ENCODE peak calls at places on chromosomes 6 and 20, in four cellular contexts. Y is HepG2, K is WTC11, P is K562. O is an unnamed sample.

GRCh38 chr6:18585032-18585573 is 198.0 kb downstream of the RNF144B start:
- DNase-seq in Y (peak), K (no peak), P (peak), O (no peak)

GRCh38 chr6:151240036-151240685 is 394 bp downstream of the AKAP12 start:
- DNase-seq in Y (no peak), K (peak), P (peak), O (no peak)

GRCh38 chr6:15449001-15449400 is 203.1 kb downstream of the JARID2 start:
- DNase-seq in Y (no peak), K (no peak), P (no peak), O (no peak)

GRCh38 chr6:46637145-46637544 is 15.5 kb downstream of the CYP39A1 start:
- DNase-seq in Y (no peak), K (no peak), P (no peak), O (no peak)

GRCh38 chr6:32108094-32108627 is 977 bp downstream of the TNXB start:
- DNase-seq in Y (no peak), K (no peak), P (peak), O (no peak)

GRCh38 chr6:30981942-30982772 is 1.4 kb upstream of the MUC21 start:
- DNase-seq in Y (peak), K (peak), P (peak), O (no peak)

GRCh38 chr20:60113771-60114170 is 155.5 kb downstream of the CDH26 start:
- DNase-seq in Y (no peak), K (no peak), P (no peak), O (no peak)

GRCh38 chr6:157556671-157557430 is 175.9 kb downstream of the ZDHHC14 start:
- DNase-seq in Y (no peak), K (no peak), P (no peak), O (no peak)

GRCh38 chr6:150729188-150729748 is 129.6 kb downstream of the PLEKHG1 start:
- DNase-seq in Y (no peak), K (no peak), P (no peak), O (no peak)

GRCh38 chr20:48186915-48187314 is 401.6 kb upstream of the SULF2 start:
- DNase-seq in Y (no peak), K (no peak), P (no peak), O (no peak)
- TF ChIP-seq CBFB in Y (no peak), K (no peak), P (no peak), O (no peak)

GRCh38 chr6:143276436-143276835 is 174.1 kb downstream of the ADAT2 start:
- DNase-seq in Y (no peak), K (no peak), P (no peak), O (no peak)
- TF ChIP-seq CBFB in Y (no peak), K (no peak), P (no peak), O (no peak)

GRCh38 chr6:162750776-162751175 is 23.0 kb downstream of the PACRG start:
- DNase-seq in Y (peak), K (no peak), P (no peak), O (no peak)
- TF ChIP-seq CBFB in Y (no peak), K (no peak), P (no peak), O (no peak)

GRCh38 chr6:148629910-148630470 is 116.8 kb upstream of the UST start:
- DNase-seq in Y (no peak), K (no peak), P (no peak), O (no peak)

GRCh38 chr6:148635070-148635743 is 111.6 kb upstream of the UST start:
- DNase-seq in Y (no peak), K (no peak), P (no peak), O (no peak)

GRCh38 chr6:148624025-148624424 is 122.8 kb upstream of the UST start:
- DNase-seq in Y (no peak), K (no peak), P (no peak), O (no peak)

GRCh38 chr6:148628251-148628650 is 118.6 kb upstream of the UST start:
- DNase-seq in Y (no peak), K (no peak), P (peak), O (no peak)

DNA sequence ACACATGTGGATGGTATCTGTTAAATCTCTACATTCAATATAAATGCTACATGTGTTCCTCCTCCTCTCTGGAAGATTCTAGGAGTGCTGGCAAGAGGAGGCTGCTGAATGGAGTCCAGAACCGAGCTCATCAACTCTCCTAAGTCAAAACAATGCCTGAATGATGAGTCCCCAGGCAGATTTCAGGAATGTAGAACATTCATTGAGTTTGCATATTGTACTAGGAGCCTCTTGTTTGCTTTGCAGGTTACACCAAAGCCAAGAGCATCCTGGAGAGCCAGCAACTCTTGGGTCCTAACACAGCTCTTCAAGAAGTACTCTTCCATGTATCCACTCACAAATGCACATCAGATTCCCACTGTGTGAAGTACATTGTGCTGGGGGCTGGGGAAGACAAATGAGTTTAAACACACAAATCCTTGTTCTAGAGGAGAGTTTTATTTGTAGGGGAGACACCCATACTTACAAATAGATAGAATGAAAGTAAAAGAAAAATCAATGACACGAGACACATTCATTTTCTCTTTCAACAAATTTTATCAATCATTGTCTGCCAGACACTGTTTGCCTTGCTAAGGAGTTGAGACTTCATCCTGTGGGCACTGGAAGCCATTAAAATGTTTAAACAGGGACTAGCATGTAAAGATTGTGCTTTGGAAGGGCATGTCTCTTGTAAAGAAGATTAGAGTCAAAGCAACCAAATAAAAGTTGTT is 117.5 kb upstream of the UST start:
- DNase-seq in Y (no peak), K (no peak), P (no peak), O (no peak)
- TF ChIP-seq CBFB in Y (no peak), K (no peak), P (no peak), O (no peak)

GRCh38 chr6:125102901-125103300 is 50.7 kb upstream of the TPD52L1 start:
- DNase-seq in Y (peak), K (no peak), P (no peak), O (no peak)
- TF ChIP-seq CBFB in Y (no peak), K (no peak), P (no peak), O (no peak)

GRCh38 chr6:7317538-7317937 is 4.5 kb upstream of the SSR1 start:
- DNase-seq in Y (no peak), K (no peak), P (no peak), O (no peak)

GRCh38 chr6:7325750-7326149 is 12.8 kb upstream of the SSR1 start:
- DNase-seq in Y (no peak), K (no peak), P (no peak), O (no peak)

GRCh38 chr6:7328159-7328713 is 15.2 kb upstream of the SSR1 start:
- DNase-seq in Y (no peak), K (no peak), P (no peak), O (no peak)

GRCh38 chr6:7324520-7324919 is 11.5 kb upstream of the SSR1 start:
- DNase-seq in Y (no peak), K (no peak), P (no peak), O (no peak)

GRCh38 chr6:7323074-7323473 is 10.1 kb upstream of the SSR1 start:
- DNase-seq in Y (no peak), K (no peak), P (no peak), O (no peak)
- TF ChIP-seq CBFB in Y (no peak), K (no peak), P (no peak), O (no peak)

GRCh38 chr20:64146301-64146935 is 17.8 kb upstream of the MYT1 start:
- DNase-seq in Y (no peak), K (peak), P (no peak), O (no peak)
- TF ChIP-seq CBFB in Y (no peak), K (no peak), P (no peak), O (no peak)